ENCODE peak calls at places on chromosomes 5 and 9, in ten cellular contexts. O is PC-3; E is SK-MEL-5; K is H9; J is epithelial cell of esophagus; S is T-cell; A is adipocyte; L is NCI-H1694 treated with DMSO at 0.1 percent for 48 hours; F is stimulated activated CD8-positive, alpha-beta memory T cell treated with anti-CD3 and anti-CD28 coated beads, Interleukin-7, amount 100 ng/mL, for 1 hour; I is kidney. Y is an unnamed sample.

GRCh38 chr5:10489810-10490426 is 48.2 kb downstream of the ROPN1L start:
- DNase-seq in J (no peak), S (no peak), I (no peak), E (no peak), L (no peak), A (no peak), K (no peak), O (peak; percentile 26), F (no peak), Y (no peak)

GRCh38 chr9:77752566-77752965 is 104.4 kb upstream of the GNA14 start:
- DNase-seq in E (no peak), A (peak; percentile 86), K (no peak), O (no peak), J (no peak), F (no peak), L (no peak), I (no peak), S (no peak), Y (no peak)

GRCh38 chr5:132260714-132261615 is 3.5 kb downstream of the PDLIM4 start:
- DNase-seq in S (no peak), I (peak; percentile 93), F (no peak), K (peak; percentile 25), A (peak; percentile 83), O (peak; percentile 80), J (peak; percentile 47), E (peak; percentile 83), L (no peak), Y (no peak)

GRCh38 chr5:139108056-139108811 is 89.9 kb downstream of the SIL1 start:
- DNase-seq in J (no peak), O (no peak), E (peak; percentile 12), S (no peak), A (peak; percentile 36), K (no peak), L (no peak), I (no peak), F (no peak), Y (no peak)

GRCh38 chr9:73265876-73266275 is 114.2 kb downstream of the ANXA1 start:
- DNase-seq in F (no peak), O (no peak), E (no peak), J (peak; percentile 25), S (no peak), I (no peak), K (no peak), L (no peak), A (no peak), Y (no peak)

GRCh38 chr5:67343835-67344234 is 147.2 kb upstream of the CD180 start:
- DNase-seq in K (no peak), E (no peak), L (no peak), I (peak; percentile 39), O (no peak), S (no peak), J (no peak), A (no peak), F (no peak), Y (no peak)

GRCh38 chr5:177117441-177118045 is 16.0 kb upstream of the NSD1 start:
- DNase-seq in I (peak; percentile 63), L (no peak), F (no peak), J (no peak), A (no peak), E (no peak), O (no peak), K (no peak), S (no peak), Y (no peak)

GRCh38 chr5:76942581-76942980 is 10.3 kb upstream of the CRHBP start:
- DNase-seq in L (no peak), E (no peak), J (peak; percentile 37), F (no peak), A (peak; percentile 67), I (no peak), O (no peak), S (no peak), K (no peak), Y (no peak)

GRCh38 chr9:22108581-22109370 is 99.7 kb upstream of the CDKN2B start:
- DNase-seq in S (no peak), A (no peak), O (no peak), F (no peak), I (no peak), L (no peak), J (no peak), K (no peak), E (no peak), Y (no peak)

GRCh38 chr5:150779397-150780179 is 1.0 kb downstream of the SMIM3 start:
- DNase-seq in K (peak; percentile 93), O (no peak), E (no peak), I (no peak), S (no peak), J (peak; percentile 43), A (peak; percentile 49), F (no peak), L (no peak), Y (no peak)

GRCh38 chr9:92734931-92735906 is 29.4 kb downstream of the BICD2 start:
- DNase-seq in E (no peak), L (no peak), I (no peak), O (no peak), A (no peak), K (peak; percentile 23), F (no peak), J (no peak), S (no peak), Y (no peak)

GRCh38 chr5:146754621-146755020 is 123.9 kb downstream of the PPP2R2B start:
- DNase-seq in F (no peak), L (no peak), E (no peak), J (no peak), A (no peak), S (no peak), O (no peak), I (no peak), K (no peak), Y (no peak)

GRCh38 chr5:37740331-37741066 is 99.3 kb downstream of the GDNF start:
- DNase-seq in F (no peak), A (peak; percentile 57), E (no peak), I (no peak), S (no peak), J (no peak), K (no peak), L (no peak), O (no peak), Y (no peak)

GRCh38 chr9:110911659-110912473 is 126.4 kb downstream of the LPAR1 start:
- DNase-seq in A (peak; percentile 93), K (no peak), J (peak; percentile 76), L (no peak), F (no peak), S (no peak), I (no peak), O (peak; percentile 90), E (no peak), Y (no peak)

GRCh38 chr5:179184521-179185050 is 124.4 kb downstream of the ZNF354C start:
- DNase-seq in L (no peak), S (no peak), J (no peak), O (no peak), F (no peak), I (peak; percentile 48), E (no peak), K (no peak), A (no peak), Y (no peak)

GRCh38 chr9:71303351-71303750 is 181.9 kb upstream of the TRPM3 start:
- DNase-seq in L (no peak), F (no peak), S (no peak), J (peak; percentile 5), O (no peak), K (no peak), E (no peak), I (no peak), A (peak; percentile 41), Y (no peak)

GRCh38 chr9:91536211-91536691 is 112.6 kb upstream of the NFIL3 start:
- DNase-seq in L (no peak), S (no peak), F (no peak), K (no peak), I (no peak), O (peak; percentile 90), J (peak; percentile 92), A (peak; percentile 61), E (no peak), Y (no peak)

GRCh38 chr9:7811679-7812078 is 12.1 kb upstream of the DMAC1 start:
- DNase-seq in F (no peak), L (no peak), I (no peak), K (no peak), O (no peak), A (no peak), J (no peak), E (no peak), S (no peak), Y (no peak)

GRCh38 chr9:121242955-121243346 is 25.0 kb upstream of the GSN start:
- DNase-seq in O (no peak), J (no peak), S (no peak), K (no peak), E (no peak), A (no peak), L (no peak), I (no peak), F (no peak), Y (no peak)

GRCh38 chr9:89114741-89115140 is 63.9 kb downstream of the SHC3 start:
- DNase-seq in O (no peak), J (no peak), E (no peak), F (no peak), I (no peak), A (no peak), L (no peak), S (no peak), K (no peak), Y (no peak)

GRCh38 chr5:59287361-59287760 is 606.2 kb downstream of the PDE4D start:
- DNase-seq in K (no peak), J (no peak), L (no peak), F (no peak), I (no peak), O (no peak), E (no peak), A (no peak), S (no peak), Y (no peak)

GRCh38 chr5:44385236-44385940 is 3.8 kb downstream of the FGF10 start:
- DNase-seq in L (no peak), J (no peak), O (no peak), S (no peak), I (no peak), A (no peak), F (no peak), K (no peak), E (no peak), Y (no peak)

GRCh38 chr9:87587356-87587745 is 89.7 kb downstream of the DAPK1 start:
- DNase-seq in I (no peak), A (peak; percentile 45), S (no peak), E (no peak), K (no peak), J (no peak), O (no peak), F (no peak), L (no peak), Y (no peak)

GRCh38 chr9:34986541-34987047 is 3.0 kb upstream of the DNAJB5 start:
- DNase-seq in I (no peak), E (no peak), K (peak; percentile 59), J (peak; percentile 78), L (no peak), F (no peak), O (no peak), S (no peak), A (no peak), Y (no peak)

GRCh38 chr9:126156898-126157297 is 169.7 kb upstream of the MVB12B start:
- DNase-seq in F (no peak), L (no peak), S (no peak), I (no peak), J (no peak), A (no peak), K (no peak), O (no peak), E (no peak), Y (no peak)

GRCh38 chr5:78964889-78965288 is 20.2 kb downstream of the ARSB start:
- DNase-seq in L (peak; percentile 59), A (peak; percentile 81), K (no peak), E (peak; percentile 79), I (no peak), O (peak; percentile 64), S (no peak), F (no peak), J (peak; percentile 78), Y (no peak)

GRCh38 chr5:165616550-165617430 is 2111.4 kb downstream of the MAT2B start:
- DNase-seq in A (no peak), O (peak; percentile 4), F (no peak), L (no peak), E (peak; percentile 16), I (no peak), S (no peak), K (peak; percentile 33), J (peak; percentile 3), Y (no peak)

GRCh38 chr5:175464414-175465233 is 13.7 kb upstream of the SFXN1 start:
- DNase-seq in I (no peak), L (peak; percentile 34), J (peak; percentile 66), E (peak; percentile 72), K (peak; percentile 75), S (peak; percentile 54), A (peak; percentile 64), O (peak; percentile 71), F (peak; percentile 16), Y (no peak)

Y was measured in cerebellar nuclear complex.